ENCODE peak calls at places on chromosomes 1 and 21, in five cellular contexts. M is K562, R is stomach, I is A549, P is sigmoid colon. D is an unnamed sample.

GRCh38 chr1:221810406-221810805 is 68.5 kb upstream of the DUSP10 start:
- DNase-seq in R (no peak), I (no peak), M (no peak), P (no peak), D (no peak)

GRCh38 chr1:89363196-89363595 is 663 bp upstream of the GBP6 start:
- DNase-seq in I (no peak), P (no peak), M (no peak), R (no peak), D (no peak)

GRCh38 chr1:217214551-217214950 is 416.3 kb downstream of the GPATCH2 start:
- DNase-seq in R (no peak), I (no peak), P (no peak), M (no peak), D (no peak)

GRCh38 chr1:155591770-155592169 is 18.2 kb upstream of the MSTO1 start:
- DNase-seq in I (peak), R (no peak), P (no peak), M (peak), D (no peak)

GRCh38 chr1:84719477-84720274 is 29.4 kb upstream of the SSX2IP start:
- DNase-seq in R (no peak), I (no peak), P (no peak), M (no peak), D (no peak)

GRCh38 chr21:46424621-46425020 is 34.1 kb upstream of the DIP2A start:
- DNase-seq in I (no peak), M (no peak), R (no peak), P (no peak), D (no peak)

GRCh38 chr1:160064164-160064563 is 5.8 kb downstream of the KCNJ10 start:
- DNase-seq in P (no peak), I (no peak), M (no peak), R (no peak), D (no peak)

GRCh38 chr1:93186667-93187066 is 6.1 kb downstream of the CCDC18 start:
- DNase-seq in P (no peak), M (no peak), I (no peak), R (no peak), D (no peak)

GRCh38 chr1:180358649-180359048 is 128.6 kb downstream of the LHX4 start:
- DNase-seq in M (no peak), P (no peak), I (no peak), R (no peak), D (no peak)

GRCh38 chr1:192053661-192054060 is 104.6 kb upstream of the RGS18 start:
- DNase-seq in R (no peak), P (no peak), I (no peak), M (no peak), D (no peak)

GRCh38 chr1:3014041-3014440 is 7.2 kb upstream of the ACTRT2 start:
- DNase-seq in I (no peak), M (no peak), P (peak), R (no peak), D (no peak)

GRCh38 chr1:180525696-180526000 is 23.3 kb upstream of the ACBD6 start:
- DNase-seq in P (no peak), I (no peak), M (no peak), R (no peak), D (no peak)

GRCh38 chr1:85911742-85912141 is 203.5 kb upstream of the ZNHIT6 start:
- DNase-seq in R (no peak), M (no peak), P (no peak), I (no peak), D (no peak)

GRCh38 chr1:9289090-9289534 is 3.6 kb upstream of the SPSB1 start:
- DNase-seq in R (peak), M (peak), P (peak), I (no peak), D (no peak)

GRCh38 chr21:26067836-26068401 is 102.7 kb downstream of the APP start:
- DNase-seq in R (no peak), I (no peak), M (no peak), P (no peak), D (no peak)

GRCh38 chr1:46183119-46183842 is 7.0 kb upstream of the P3R3URF start:
- DNase-seq in R (peak), P (peak), M (no peak), I (peak), D (no peak)

GRCh38 chr1:230711245-230711644 is 2.7 kb downstream of the AGT start:
- DNase-seq in P (no peak), I (no peak), M (no peak), R (no peak), D (no peak)

GRCh38 chr1:168470821-168471473 is 72.8 kb downstream of the XCL2 start:
- DNase-seq in I (peak), P (no peak), M (peak), R (no peak), D (no peak)

GRCh38 chr1:161020573-161021167 is at the start of gene F11R:
- DNase-seq in P (no peak), M (peak), R (peak), I (peak), D (no peak)

GRCh38 chr1:10286244-10286643 is 75.9 kb downstream of the KIF1B start:
- DNase-seq in R (no peak), I (no peak), P (peak), M (no peak), D (no peak)

GRCh38 chr1:228145498-228146425 is 4.0 kb upstream of the GJC2 start:
- DNase-seq in R (no peak), M (peak), P (no peak), I (no peak), D (no peak)

GRCh38 chr1:87202922-87203655 is 125.6 kb upstream of the LMO4 start:
- DNase-seq in P (no peak), I (no peak), M (no peak), R (no peak), D (peak)

GRCh38 chr1:46076343-46076742 is 56.1 kb downstream of the PIK3R3 start:
- DNase-seq in P (no peak), I (no peak), M (no peak), R (no peak), D (no peak)

GRCh38 chr1:236002572-236002971 is 62.3 kb downstream of the NID1 start:
- DNase-seq in R (no peak), P (no peak), M (no peak), I (no peak), D (no peak)

GRCh38 chr1:26045712-26046312 is at the start of gene SLC30A2:
- DNase-seq in M (peak), P (no peak), I (no peak), R (no peak), D (no peak)

GRCh38 chr1:147243228-147243685 is 773 bp downstream of the CHD1L start:
- DNase-seq in I (no peak), R (no peak), M (no peak), P (no peak), D (peak)
- TF ChIP-seq EP300 in I (no peak), R (no peak), M (no peak), P (no peak), D (no peak)

GRCh38 chr1:109498161-109498801 is 4.4 kb downstream of the CYB561D1 start:
- DNase-seq in R (no peak), M (peak), I (peak), P (no peak), D (no peak)
- TF ChIP-seq CTCF in R (peak), M (peak), I (peak), P (peak), D (peak)

GRCh38 chr1:241077386-241078147 is 279.4 kb downstream of the RGS7 start:
- DNase-seq in P (no peak), R (no peak), I (no peak), M (no peak), D (no peak)

GRCh38 chr1:241079018-241079417 is 278.0 kb downstream of the RGS7 start:
- DNase-seq in M (no peak), P (no peak), R (no peak), I (no peak), D (no peak)

GRCh38 chr1:241081473-241081872 is 275.5 kb downstream of the RGS7 start:
- DNase-seq in R (no peak), M (no peak), I (no peak), P (no peak), D (no peak)

GRCh38 chr1:241083285-241083684 is 273.7 kb downstream of the RGS7 start:
- DNase-seq in R (no peak), I (no peak), M (no peak), P (no peak), D (no peak)

GRCh38 chr1:241079459-241079858 is 277.5 kb downstream of the RGS7 start:
- DNase-seq in P (no peak), R (no peak), M (no peak), I (no peak), D (no peak)
- TF ChIP-seq EP300 in P (no peak), R (no peak), M (no peak), I (no peak), D (no peak)

DNA sequence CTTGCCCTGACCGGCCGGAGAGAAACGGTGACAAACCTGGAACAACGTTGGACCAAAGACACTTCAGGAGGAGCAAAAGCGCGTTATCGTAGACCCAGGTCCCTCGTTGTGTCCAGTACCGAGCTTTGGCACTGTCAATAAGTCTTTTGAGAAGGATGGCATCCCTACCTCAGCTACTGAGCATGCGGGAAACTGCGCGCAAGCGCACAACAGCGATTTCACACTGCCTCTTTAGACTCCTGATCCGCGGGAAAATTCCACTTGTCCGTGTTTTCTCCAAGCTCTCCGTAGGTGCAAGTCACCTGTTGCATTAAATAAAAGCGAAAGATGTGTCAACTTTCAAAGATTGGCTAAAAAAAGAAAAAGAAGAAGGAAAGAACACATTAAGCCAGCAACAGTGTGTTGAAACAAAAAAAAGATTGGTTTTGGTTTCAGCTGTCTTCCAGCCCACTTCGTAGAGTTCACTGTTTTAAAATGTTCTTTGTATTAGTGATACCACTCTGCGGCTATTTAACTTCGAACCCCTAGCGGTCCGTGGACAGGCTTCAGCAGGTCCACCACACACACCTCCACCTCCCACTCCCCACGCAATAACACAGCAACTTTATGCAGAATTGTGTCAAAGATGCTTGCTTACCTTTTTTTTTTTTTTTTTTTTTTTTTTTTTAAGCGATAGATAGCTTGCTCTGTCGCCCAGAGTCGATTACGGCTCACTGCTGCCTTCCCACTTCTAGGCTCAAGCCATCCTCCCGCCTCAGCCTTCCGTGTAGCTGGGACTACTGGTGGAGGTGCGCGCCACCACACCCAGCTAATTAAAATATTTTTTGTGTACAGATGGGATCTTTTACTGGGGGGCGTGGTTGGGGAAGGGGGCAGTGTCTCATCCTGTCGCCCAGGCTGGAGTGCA is at the start of gene BPNT1:
- DNase-seq in M (peak), P (peak), I (peak), R (peak), D (peak)
- TF ChIP-seq CTCF in M (no peak), P (no peak), I (no peak), R (no peak), D (no peak)

DNA sequence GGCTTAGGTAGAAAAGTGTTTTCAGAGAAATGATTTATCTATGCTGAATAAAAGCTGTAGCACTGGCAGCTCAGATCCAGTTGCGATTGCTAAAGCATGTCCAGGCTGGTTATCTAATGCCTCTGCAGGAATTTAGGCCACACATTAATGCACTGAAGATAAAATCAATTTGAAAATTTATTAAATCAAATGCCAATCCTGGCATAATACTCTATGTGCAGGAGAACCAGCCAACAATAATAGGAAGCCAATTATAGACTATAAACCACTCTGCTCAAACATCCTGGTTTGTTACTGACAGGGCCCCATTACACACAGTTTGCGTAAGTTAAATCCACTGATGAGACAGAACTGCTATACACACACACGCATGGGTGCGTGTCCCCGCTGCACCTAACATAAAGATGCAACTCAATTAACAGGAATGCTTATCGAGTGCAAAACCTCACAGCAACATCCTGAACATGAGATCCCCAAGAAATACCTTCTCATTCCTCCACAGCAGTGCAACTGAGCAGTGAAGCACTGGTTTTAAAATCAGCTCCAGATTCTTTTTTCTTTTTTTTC is 40.6 kb downstream of the PTP4A2 start:
- DNase-seq in P (no peak), M (no peak), I (no peak), R (no peak), D (no peak)
- TF ChIP-seq EP300 in P (no peak), M (no peak), I (no peak), R (no peak), D (no peak)

DNA sequence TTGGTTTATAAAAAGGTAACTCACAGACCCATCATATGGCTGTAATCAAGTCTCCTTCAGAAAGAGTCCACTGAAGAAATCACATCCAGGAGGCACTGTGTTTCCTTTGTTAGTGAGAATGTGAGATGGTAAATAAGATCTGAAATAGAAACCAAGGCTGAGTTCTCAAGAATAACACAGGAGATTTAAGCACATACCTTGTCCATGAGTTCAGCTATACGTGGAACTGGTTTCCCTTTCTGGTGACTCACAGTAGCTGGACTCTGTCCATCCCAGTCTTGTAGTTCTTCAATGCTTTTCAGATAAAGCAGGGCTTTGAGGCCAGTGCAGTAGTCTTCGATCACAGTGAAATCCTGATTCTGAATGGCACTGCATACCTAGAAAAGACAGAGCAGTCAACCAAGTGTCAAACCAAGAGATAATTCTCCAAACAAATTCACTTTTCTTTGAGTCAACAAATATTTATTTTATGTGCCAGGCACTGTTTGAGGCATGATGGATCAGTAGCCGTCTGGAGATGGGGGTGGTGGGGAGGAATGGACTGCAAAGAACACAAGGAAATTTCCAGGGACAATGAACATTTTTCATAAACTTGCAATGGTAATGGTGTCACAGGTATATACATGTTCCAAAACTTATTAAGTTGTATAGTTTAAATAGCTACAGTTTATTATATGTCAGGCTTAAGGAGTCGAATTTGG is 471.4 kb downstream of the PTBP2 start:
- DNase-seq in I (peak), R (peak), M (no peak), P (no peak), D (no peak)
- TF ChIP-seq CTCF in I (no peak), R (no peak), M (no peak), P (no peak), D (no peak)

GRCh38 chr1:11735854-11736745 is at the start of gene AGTRAP:
- DNase-seq in M (peak), R (peak), P (peak), I (peak), D (peak)
- TF ChIP-seq EP300 in M (peak), R (no peak), P (no peak), I (no peak), D (no peak)

GRCh38 chr1:202561726-202562442 is 148.4 kb downstream of the SYT2 start:
- DNase-seq in P (no peak), R (no peak), M (peak), I (no peak), D (no peak)
- TF ChIP-seq CTCF in P (no peak), R (no peak), M (no peak), I (no peak), D (no peak)

GRCh38 chr1:67700692-67701410 is 15.8 kb downstream of the GADD45A start:
- DNase-seq in I (peak), R (no peak), M (peak), P (no peak), D (no peak)
- TF ChIP-seq EP300 in I (no peak), R (no peak), M (peak), P (no peak), D (no peak)

D was measured in esophagus muscularis mucosa.